ENCODE peak calls at places on chromosomes 2 and 18, in six cellular contexts. P is heart right ventricle, O is fibroblast of villous mesenchyme, B is IMR-90, C is fibroblast of the aortic adventitia, Y is HFFc6. N is an unnamed sample.
A peak's percentile ranks its signal among the peaks of the same experiment; 100 is the strongest.

GRCh38 chr2:7060602-7061435 is 143.6 kb downstream of the RNF144A start:
- DNase-seq in C (peak; percentile 27), O (no peak), Y (no peak), P (no peak), B (no peak), N (no peak)

GRCh38 chr2:10036095-10036879 is 7.1 kb upstream of the KLF11 start:
- DNase-seq in P (peak; percentile 68), Y (peak; percentile 49), O (peak; percentile 39), B (peak; percentile 63), C (peak; percentile 69), N (peak; percentile 91)

GRCh38 chr2:60554649-60555065 is 1.2 kb upstream of the BCL11A start:
- DNase-seq in B (no peak), C (no peak), Y (no peak), O (no peak), P (no peak), N (peak; percentile 33)

GRCh38 chr2:215594766-215595165 is 158.9 kb upstream of the FN1 start:
- DNase-seq in O (no peak), P (no peak), C (peak; percentile 44), B (peak; percentile 79), Y (no peak), N (peak; percentile 43)

GRCh38 chr2:147460140-147460539 is 384.7 kb upstream of the ACVR2A start:
- DNase-seq in B (no peak), P (no peak), O (no peak), Y (no peak), C (peak; percentile 63), N (peak; percentile 77)

GRCh38 chr2:66960161-66960560 is 437.0 kb upstream of the ETAA1 start:
- DNase-seq in C (no peak), Y (no peak), O (no peak), P (peak; percentile 23), B (no peak), N (no peak)

GRCh38 chr18:37574113-37574512 is 8.5 kb upstream of the CELF4 start:
- DNase-seq in C (no peak), Y (no peak), P (no peak), B (no peak), O (no peak), N (peak; percentile 63)

GRCh38 chr18:72542993-72543361 is 1.2 kb downstream of the CBLN2 start:
- DNase-seq in C (no peak), Y (no peak), B (no peak), P (no peak), O (no peak), N (no peak)

GRCh38 chr2:147910990-147911473 is 66.2 kb downstream of the ACVR2A start:
- DNase-seq in Y (peak; percentile 68), B (peak; percentile 77), O (peak; percentile 83), C (peak; percentile 90), P (no peak), N (peak; percentile 69)

GRCh38 chr2:226011716-226012115 is 612.2 kb downstream of the NYAP2 start:
- DNase-seq in P (no peak), C (no peak), O (no peak), Y (no peak), B (no peak), N (no peak)

GRCh38 chr2:211766689-211767088 is 771.9 kb downstream of the ERBB4 start:
- DNase-seq in Y (no peak), C (no peak), P (no peak), B (no peak), O (no peak), N (no peak)

GRCh38 chr2:43464546-43464945 is 131.3 kb downstream of the THADA start:
- DNase-seq in B (peak; percentile 23), P (no peak), O (peak; percentile 83), C (peak; percentile 83), Y (no peak), N (peak; percentile 59)

GRCh38 chr2:177489719-177490301 is 97.2 kb downstream of the AGPS start:
- DNase-seq in Y (peak; percentile 32), C (peak; percentile 74), P (no peak), B (peak; percentile 49), O (peak; percentile 48), N (peak; percentile 52)

GRCh38 chr2:174778479-174778962 is 14.2 kb upstream of the CHRNA1 start:
- DNase-seq in B (peak; percentile 99), Y (peak; percentile 97), C (peak; percentile 74), O (peak; percentile 100), P (peak; percentile 52), N (peak; percentile 69)

GRCh38 chr2:239825705-239825979 is 199.5 kb downstream of the NDUFA10 start:
- DNase-seq in B (no peak), C (no peak), Y (no peak), O (no peak), P (no peak), N (no peak)

GRCh38 chr2:42086500-42086953 is 38.7 kb downstream of the PKDCC start:
- DNase-seq in O (peak; percentile 76), B (peak; percentile 70), Y (peak; percentile 48), P (no peak), C (peak; percentile 83), N (peak; percentile 72)

GRCh38 chr2:10166489-10167295 is 44.2 kb downstream of the RRM2 start:
- DNase-seq in C (no peak), Y (no peak), P (no peak), O (no peak), B (no peak), N (no peak)

GRCh38 chr2:73337828-73338227 is 44.5 kb upstream of the EGR4 start:
- DNase-seq in B (no peak), P (no peak), Y (no peak), C (no peak), O (no peak), N (no peak)

GRCh38 chr2:240255165-240255491 is 114.7 kb upstream of the OTOS start:
- DNase-seq in B (no peak), Y (no peak), C (no peak), O (no peak), P (no peak), N (no peak)

GRCh38 chr2:71207601-71208000 is 19.3 kb downstream of the PAIP2B start:
- DNase-seq in O (no peak), Y (no peak), C (no peak), B (no peak), P (no peak), N (no peak)

GRCh38 chr18:64037812-64038414 is 68.0 kb downstream of the SERPINB8 start:
- DNase-seq in Y (peak; percentile 19), O (peak; percentile 21), C (peak; percentile 20), B (peak; percentile 11), P (no peak), N (peak; percentile 46)

GRCh38 chr2:9740382-9741040 is 102.8 kb upstream of the TAF1B start:
- DNase-seq in P (no peak), Y (no peak), C (no peak), B (no peak), O (no peak), N (peak; percentile 37)

GRCh38 chr2:50546790-50547189 is 485.1 kb downstream of the NRXN1 start:
- DNase-seq in B (peak; percentile 36), C (no peak), O (no peak), Y (no peak), P (no peak), N (peak; percentile 79)

GRCh38 chr2:240396623-240397541 is 38.6 kb upstream of the GPC1 start:
- DNase-seq in P (no peak), O (peak; percentile 40), Y (no peak), B (no peak), C (no peak), N (no peak)

GRCh38 chr2:79788952-79789612 is 276.2 kb downstream of the CTNNA2 start:
- DNase-seq in B (no peak), P (no peak), C (no peak), O (no peak), Y (no peak), N (no peak)

DNA sequence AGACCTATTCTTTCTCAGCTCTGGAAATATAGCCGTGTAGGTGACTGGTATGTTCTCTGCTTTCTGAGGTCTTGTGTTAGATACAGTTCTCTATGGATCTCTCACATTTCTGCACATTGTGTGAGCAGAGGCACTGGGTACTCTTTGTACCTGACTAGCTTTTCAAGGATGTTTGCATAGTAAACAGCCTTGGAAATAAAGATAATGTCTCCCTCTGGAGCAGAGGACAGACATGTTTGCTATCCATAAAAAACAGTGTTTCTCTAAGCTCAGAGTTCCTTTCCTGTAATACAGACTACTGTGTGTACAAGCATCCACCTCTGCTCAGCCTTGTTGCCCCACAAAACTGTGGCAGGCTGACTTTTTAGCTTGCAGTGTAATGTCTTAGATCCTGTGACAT is 279.2 kb downstream of the CTNNA2 start:
- DNase-seq in C (no peak), Y (no peak), O (no peak), P (no peak), B (no peak), N (no peak)
- TF ChIP-seq CTCF in C (no peak), Y (no peak), O (no peak), P (no peak), B (no peak), N (no peak)

DNA sequence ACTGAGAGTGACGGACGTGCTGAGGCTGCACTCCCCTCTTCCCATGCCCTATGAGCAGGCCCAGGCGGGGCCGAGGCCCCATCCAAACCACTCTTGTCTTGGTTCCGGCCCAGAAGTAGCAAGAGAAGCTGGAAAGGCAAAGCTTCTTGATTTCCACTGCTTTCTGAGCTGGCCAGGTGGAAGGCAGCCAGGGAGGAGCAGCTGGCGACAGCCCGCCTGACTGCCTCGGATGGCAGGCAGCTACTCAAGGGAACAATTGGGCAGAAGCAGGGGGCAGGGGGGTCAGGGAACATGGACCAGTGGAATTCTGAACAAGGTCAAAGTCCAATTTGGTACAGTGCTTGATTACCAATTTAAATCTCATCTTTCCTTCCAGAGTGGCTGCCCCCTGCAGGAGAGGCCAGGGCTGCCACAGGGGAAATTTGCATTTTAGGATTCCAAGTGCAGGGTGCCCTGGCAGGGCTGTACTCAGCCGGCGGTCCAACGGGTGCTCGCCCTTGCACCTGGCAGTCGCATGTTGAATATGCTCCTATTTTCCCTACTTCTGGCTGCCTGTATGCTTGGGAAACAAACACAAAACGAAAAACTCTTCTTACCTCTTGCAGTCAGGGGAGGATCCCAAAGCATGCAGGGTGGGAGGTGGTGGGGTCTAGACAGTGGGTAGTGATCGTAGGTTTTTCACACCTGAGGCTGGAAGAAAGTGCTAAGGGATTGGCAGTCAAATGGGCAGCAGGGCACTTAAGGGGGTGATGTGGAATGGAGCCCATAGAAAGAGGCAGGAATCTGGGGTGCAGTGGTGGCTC is 67.3 kb downstream of the LIPG start:
- DNase-seq in Y (no peak), C (peak; percentile 28), P (peak; percentile 32), O (no peak), B (no peak), N (no peak)
- TF ChIP-seq CTCF in Y (peak; percentile 55), C (peak; percentile 37), P (no peak), O (peak; percentile 32), B (peak; percentile 11), N (no peak)

GRCh38 chr2:64646007-64646880 is 7.5 kb downstream of the SERTAD2 start:
- DNase-seq in P (peak; percentile 89), Y (peak; percentile 47), B (peak; percentile 69), O (peak; percentile 76), C (peak; percentile 84), N (peak; percentile 81)
- TF ChIP-seq CTCF in P (peak; percentile 93), Y (peak; percentile 100), B (peak; percentile 92), O (peak; percentile 94), C (peak; percentile 90), N (peak; percentile 87)

DNA sequence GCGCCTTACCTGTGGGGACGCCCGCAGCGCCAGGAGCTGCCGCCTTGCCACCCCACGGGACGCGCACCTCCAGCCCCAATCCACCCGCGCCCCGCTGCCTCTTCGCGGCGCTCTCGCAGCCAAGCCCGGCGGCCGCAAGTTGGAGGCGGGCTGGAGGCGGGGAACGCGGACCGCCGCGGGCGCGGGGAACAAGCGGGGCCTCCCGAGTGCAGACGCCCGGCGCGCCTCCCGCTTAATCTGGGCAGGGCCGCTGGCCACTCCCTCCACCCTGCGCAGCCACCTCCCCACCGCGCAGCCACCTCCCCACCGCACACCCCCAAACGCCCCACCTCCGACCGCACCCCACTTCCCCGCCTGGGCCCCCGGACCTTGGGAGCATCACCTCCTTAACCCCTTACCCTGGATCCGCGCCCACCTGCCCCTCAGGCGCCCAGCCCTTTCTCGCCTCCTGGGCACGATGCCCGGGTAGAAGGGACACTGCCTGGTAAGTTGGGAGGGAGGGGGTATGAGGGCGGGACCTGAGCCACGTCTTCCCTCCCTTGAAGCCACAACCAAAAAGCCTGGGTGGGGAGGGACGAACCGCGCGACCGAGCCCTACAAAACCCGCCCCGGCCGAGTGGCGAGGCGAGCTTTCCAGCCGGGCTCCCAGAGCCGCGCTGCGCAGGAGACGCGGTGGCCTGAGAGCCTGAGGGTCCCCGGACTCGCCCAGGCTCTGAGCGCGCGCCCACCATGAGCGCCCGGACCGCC is at the start of the genes COL4A3 and COL4A4:
- DNase-seq in C (peak; percentile 18), O (no peak), P (peak; percentile 69), B (no peak), Y (no peak), N (peak; percentile 43)
- TF ChIP-seq CTCF in C (no peak), O (no peak), P (no peak), B (no peak), Y (no peak), N (no peak)